ENCODE peak calls at places on chromosomes 12 and 14, in nine cellular contexts. T is neural crest cell; N is HS-27A; W is keratinocyte; Q is nucleus accumbens; Y is HFFc6; E is HEK293T; C is T47D; B is stimulated activated CD4-positive, alpha-beta T cell treated with anti-CD3 and anti-CD28 coated beads, Interleukin-2, amount 100 ng/mL, for 24 hours. F is an unnamed sample.
A peak's percentile ranks its signal among the peaks of the same experiment; 100 is the strongest.

GRCh38 chr12:92070864-92071445 is 74.7 kb downstream of the BTG1 start:
- DNase-seq in Y (no peak), N (no peak), T (no peak), C (no peak), Q (no peak), B (no peak), W (no peak), E (no peak), F (peak; percentile 94)

GRCh38 chr12:58296818-58297217 is 355.5 kb downstream of the ATP23 start:
- DNase-seq in Q (no peak), C (no peak), Y (no peak), E (no peak), B (no peak), W (no peak), N (no peak), T (no peak), F (no peak)

GRCh38 chr12:96364092-96364700 is 36.0 kb downstream of the CDK17 start:
- DNase-seq in N (no peak), C (no peak), Q (no peak), W (no peak), B (no peak), E (no peak), T (no peak), Y (no peak), F (peak; percentile 18)

GRCh38 chr14:78752789-78753188 is 582.6 kb downstream of the NRXN3 start:
- DNase-seq in T (no peak), E (no peak), W (no peak), Y (no peak), B (no peak), Q (peak; percentile 2), C (no peak), N (no peak), F (no peak)

GRCh38 chr14:99401196-99401595 is 79.5 kb downstream of the SETD3 start:
- DNase-seq in N (no peak), Q (no peak), W (no peak), B (no peak), C (no peak), E (no peak), T (no peak), Y (no peak), F (no peak)

GRCh38 chr12:43271659-43272058 is 280.3 kb downstream of the ADAMTS20 start:
- DNase-seq in Y (no peak), N (no peak), W (no peak), E (no peak), T (no peak), Q (no peak), B (no peak), C (no peak), F (no peak)

GRCh38 chr14:90508536-90509254 is 111.9 kb downstream of the CALM1 start:
- DNase-seq in E (no peak), W (no peak), B (no peak), T (no peak), C (peak; percentile 60), Q (no peak), N (no peak), Y (no peak), F (no peak)

GRCh38 chr12:97756066-97756701 is 293.6 kb downstream of the RMST start:
- DNase-seq in N (no peak), T (no peak), W (no peak), Q (no peak), B (no peak), Y (no peak), E (no peak), C (no peak), F (no peak)

GRCh38 chr14:64303471-64303917 is 9.3 kb upstream of the ESR2 start:
- DNase-seq in N (peak; percentile 20), B (no peak), Y (peak; percentile 62), Q (no peak), C (peak; percentile 82), T (no peak), E (peak; percentile 61), W (no peak), F (peak; percentile 64)

GRCh38 chr14:93987376-93987775 is 9.7 kb upstream of the CCDC197 start:
- DNase-seq in E (no peak), C (no peak), Q (no peak), T (no peak), Y (no peak), B (no peak), N (no peak), W (no peak), F (no peak)

GRCh38 chr14:92657457-92658142 is 90.8 kb downstream of the LGMN start:
- DNase-seq in N (no peak), Y (no peak), E (no peak), W (no peak), B (no peak), C (no peak), Q (no peak), T (no peak), F (no peak)

GRCh38 chr14:36429692-36430091 is 90.3 kb downstream of the NKX2-1 start:
- DNase-seq in W (no peak), E (no peak), T (no peak), B (no peak), C (no peak), Y (no peak), N (no peak), Q (no peak), F (no peak)

GRCh38 chr14:21894003-21894897 is 220.6 kb upstream of the OR4E1 start:
- DNase-seq in B (peak; percentile 57), Y (no peak), N (no peak), E (peak; percentile 19), W (no peak), T (no peak), C (no peak), Q (peak; percentile 9), F (peak; percentile 24)

GRCh38 chr14:72651715-72652114 is 242.2 kb downstream of the DPF3 start:
- DNase-seq in Y (no peak), B (no peak), N (no peak), C (no peak), W (no peak), Q (no peak), T (no peak), E (no peak), F (no peak)

GRCh38 chr14:23120405-23121251 is 1.6 kb upstream of the CEBPE start:
- DNase-seq in Q (peak; percentile 85), E (peak; percentile 94), T (peak; percentile 90), W (no peak), B (peak; percentile 80), Y (peak; percentile 76), C (peak; percentile 70), N (peak; percentile 74), F (peak; percentile 81)

GRCh38 chr12:2722806-2723205 is 72.0 kb upstream of the FKBP4 start:
- DNase-seq in Q (no peak), E (no peak), B (no peak), T (no peak), N (no peak), Y (no peak), W (peak; percentile 1), C (no peak), F (no peak)

GRCh38 chr12:123519151-123520001 is 14.1 kb downstream of the RILPL1 start:
- DNase-seq in Q (peak; percentile 5), W (peak; percentile 77), T (no peak), B (no peak), Y (peak; percentile 79), C (peak; percentile 88), N (no peak), E (no peak), F (peak; percentile 31)

GRCh38 chr14:80637726-80638619 is 303.6 kb downstream of the CEP128 start:
- DNase-seq in Q (no peak), T (no peak), W (no peak), Y (peak; percentile 51), B (no peak), E (no peak), N (no peak), C (no peak), F (no peak)

GRCh38 chr12:69822205-69822860 is 2.7 kb upstream of the MYRFL start:
- DNase-seq in W (no peak), T (no peak), N (no peak), Q (no peak), B (no peak), C (no peak), E (no peak), Y (no peak), F (no peak)

GRCh38 chr12:114898159-114898558 is 214.2 kb upstream of the TBX3 start:
- DNase-seq in C (no peak), E (no peak), Q (no peak), T (no peak), Y (no peak), W (no peak), N (no peak), B (no peak), F (no peak)

GRCh38 chr12:122106891-122107660 is 28.5 kb downstream of the MLXIP start:
- DNase-seq in C (no peak), W (no peak), T (no peak), Q (no peak), B (no peak), Y (peak; percentile 57), N (no peak), E (no peak), F (no peak)

GRCh38 chr14:52106853-52107252 is 38.0 kb upstream of the NID2 start:
- DNase-seq in E (no peak), Q (no peak), B (no peak), W (no peak), T (no peak), C (no peak), N (no peak), Y (no peak), F (peak; percentile 2)

GRCh38 chr12:50353869-50354593 is 42.4 kb downstream of the FAM186A start:
- DNase-seq in E (no peak), C (no peak), Y (no peak), Q (no peak), W (no peak), T (no peak), N (no peak), B (no peak), F (no peak)